ENCODE peak calls at places on chromosomes 16 and 17, in seven cellular contexts. A, J, P, S, W, F and K are unnamed samples.

GRCh38 chr17:9258115-9259020 is 237.1 kb downstream of the NTN1 start:
- DNase-seq in S (no peak), F (no peak), J (no peak), W (no peak), A (no peak), P (no peak), K (no peak)

GRCh38 chr17:64706224-64707076 is 44.3 kb upstream of the SMURF2 start:
- DNase-seq in P (no peak), F (no peak), W (no peak), S (peak), A (peak), J (peak), K (no peak)

GRCh38 chr17:17435323-17435722 is 41.5 kb upstream of the MED9 start:
- DNase-seq in S (peak), W (no peak), A (peak), J (no peak), F (no peak), P (no peak), K (no peak)

GRCh38 chr17:75069783-75070182 is 18.0 kb upstream of the SLC16A5 start:
- DNase-seq in S (no peak), W (no peak), P (peak), J (no peak), A (no peak), F (no peak), K (no peak)

GRCh38 chr17:58618336-58618735 is 73.5 kb downstream of the TEX14 start:
- DNase-seq in J (no peak), W (no peak), A (no peak), P (no peak), F (no peak), S (no peak), K (no peak)

GRCh38 chr17:64213995-64214507 is 49.0 kb downstream of the TEX2 start:
- DNase-seq in W (no peak), P (no peak), A (no peak), F (no peak), S (peak), J (no peak), K (no peak)

GRCh38 chr17:29572691-29573557 is 4.4 kb downstream of the TP53I13 start:
- DNase-seq in A (no peak), S (no peak), P (peak), W (peak), F (peak), J (no peak), K (no peak)

GRCh38 chr16:71762186-71762585 is 37.7 kb upstream of the PHLPP2 start:
- DNase-seq in J (no peak), P (no peak), W (no peak), F (no peak), S (no peak), A (peak), K (no peak)

GRCh38 chr17:80105762-80106161 is 4.4 kb downstream of the GAA start:
- DNase-seq in P (no peak), F (no peak), A (no peak), S (no peak), J (no peak), W (no peak), K (no peak)

GRCh38 chr16:75244225-75244792 is 7.1 kb downstream of the BCAR1 start:
- DNase-seq in W (no peak), S (no peak), A (no peak), J (peak), F (no peak), P (no peak), K (no peak)

GRCh38 chr17:39027037-39027436 is 59.8 kb upstream of the FBXO47 start:
- DNase-seq in S (no peak), A (no peak), F (peak), J (peak), W (no peak), P (no peak), K (no peak)

GRCh38 chr17:70624208-70624607 is 454.9 kb downstream of the KCNJ2 start:
- DNase-seq in P (no peak), A (no peak), W (no peak), F (no peak), J (no peak), S (no peak), K (no peak)

GRCh38 chr17:68462381-68463210 is 5.3 kb upstream of the WIPI1 start:
- DNase-seq in F (peak), W (peak), J (peak), S (peak), A (peak), P (peak), K (peak)

GRCh38 chr17:4064366-4064765 is 78.5 kb downstream of the ZZEF1 start:
- DNase-seq in F (no peak), A (no peak), S (no peak), W (no peak), J (no peak), P (no peak), K (no peak)

GRCh38 chr17:11608396-11608795 is 10.1 kb downstream of the DNAH9 start:
- DNase-seq in P (no peak), W (no peak), F (no peak), A (no peak), S (no peak), J (peak), K (no peak)

GRCh38 chr17:71905632-71906031 is 215.2 kb upstream of the SOX9 start:
- DNase-seq in A (no peak), W (no peak), J (no peak), F (no peak), S (no peak), P (no peak), K (no peak)

GRCh38 chr16:2486645-2487516 is 12.0 kb downstream of the TBC1D24 start:
- DNase-seq in J (peak), A (no peak), P (no peak), S (no peak), W (peak), F (no peak), K (peak)

GRCh38 chr17:30549864-30550511 is 72.8 kb downstream of the GOSR1 start:
- DNase-seq in P (no peak), A (no peak), S (no peak), J (no peak), F (no peak), W (no peak), K (no peak)

GRCh38 chr17:69314246-69315030 is 12.5 kb downstream of the ABCA5 start:
- DNase-seq in W (no peak), A (no peak), J (no peak), P (no peak), S (no peak), F (peak), K (no peak)

GRCh38 chr17:50845260-50846147 is 10.1 kb downstream of the WFIKKN2 start:
- DNase-seq in W (no peak), P (no peak), F (peak), A (no peak), S (peak), J (no peak), K (no peak)

GRCh38 chr16:67404740-67405226 is 11.5 kb upstream of the TPPP3 start:
- DNase-seq in F (peak), S (no peak), J (peak), P (no peak), W (no peak), A (no peak), K (no peak)

GRCh38 chr17:3557768-3558583 is at the start of gene TRPV3:
- DNase-seq in S (peak), A (peak), F (peak), P (peak), W (peak), J (peak), K (no peak)

GRCh38 chr16:868846-869822 is 68.6 kb upstream of the GNG13 start:
- DNase-seq in A (no peak), J (no peak), F (no peak), P (no peak), W (no peak), S (no peak), K (no peak)

GRCh38 chr17:28493467-28493866 is 12.7 kb upstream of the FOXN1 start:
- DNase-seq in S (no peak), P (no peak), W (no peak), F (no peak), J (no peak), A (peak), K (no peak)

GRCh38 chr17:57747221-57748017 is 2.3 kb upstream of the CCDC182 start:
- DNase-seq in W (peak), J (peak), S (peak), F (no peak), A (peak), P (peak), K (peak)

GRCh38 chr17:51995797-51996403 is 162.6 kb downstream of the CA10 start:
- DNase-seq in S (peak), P (no peak), J (no peak), F (no peak), W (no peak), A (peak), K (no peak)

GRCh38 chr17:48915459-48916282 is 7.5 kb downstream of the UBE2Z start:
- DNase-seq in A (peak), W (peak), P (peak), J (no peak), F (no peak), S (peak), K (no peak)

GRCh38 chr16:87809150-87809902 is 43.5 kb upstream of the KLHDC4 start:
- DNase-seq in W (peak), S (no peak), J (no peak), F (no peak), A (no peak), P (peak), K (peak)

GRCh38 chr17:35871415-35871814 is 2.7 kb upstream of the HEATR9 start:
- DNase-seq in W (no peak), A (no peak), S (no peak), P (no peak), J (no peak), F (no peak), K (no peak)

GRCh38 chr16:67833035-67833417 is 9.1 kb upstream of the THAP11 start:
- DNase-seq in S (no peak), W (no peak), A (peak), J (no peak), P (no peak), F (no peak), K (no peak)

GRCh38 chr17:55996826-55997225 is 156.4 kb upstream of the ANKFN1 start:
- DNase-seq in A (peak), P (no peak), F (no peak), W (no peak), J (no peak), S (no peak), K (no peak)

GRCh38 chr16:25256821-25257503 is 683 bp downstream of the ZKSCAN2 start:
- DNase-seq in W (no peak), A (no peak), F (no peak), S (no peak), P (no peak), J (peak), K (no peak)

GRCh38 chr17:35188111-35188510 is 6.1 kb downstream of the SLC35G3 start:
- DNase-seq in F (no peak), A (no peak), W (no peak), S (no peak), P (no peak), J (no peak), K (no peak)

GRCh38 chr17:69516225-69516624 is 101.7 kb downstream of the MAP2K6 start:
- DNase-seq in F (no peak), P (no peak), W (no peak), S (no peak), J (no peak), A (no peak), K (no peak)